ENCODE peak calls at places on chromosome 15, in ten cellular contexts. V is tibial artery, U is PC-3, I is IMR-90, F is thoracic aorta, Z is astrocyte of the spinal cord, H is HL-60, W is GM12865, Q is fibroblast of pulmonary artery, G is breast epithelium. M is an unnamed sample.

GRCh38 chr15:39582286-39582976 is 1.6 kb downstream of the THBS1 start:
- DNase-seq in V (no peak), U (peak; percentile 17), I (peak; percentile 73), F (no peak), Z (peak; percentile 25), H (no peak), W (no peak), Q (peak; percentile 79), G (no peak), M (peak; percentile 56)

GRCh38 chr15:34335176-34335575 is 2.4 kb downstream of the SLC12A6 start:
- DNase-seq in V (no peak), U (peak; percentile 67), I (no peak), F (no peak), Z (no peak), H (no peak), W (peak; percentile 60), Q (peak; percentile 54), G (no peak), M (no peak)

GRCh38 chr15:80456517-80457497 is 52.6 kb downstream of the ARNT2 start:
- DNase-seq in V (no peak), U (no peak), I (peak; percentile 81), F (no peak), Z (no peak), H (no peak), W (peak; percentile 37), Q (peak; percentile 27), G (no peak), M (peak; percentile 66)

GRCh38 chr15:67843571-67844387 is 3.9 kb upstream of the RNU6-1 start:
- DNase-seq in V (peak; percentile 31), U (no peak), I (peak; percentile 56), F (no peak), Z (peak; percentile 29), H (no peak), W (no peak), Q (peak; percentile 89), G (no peak), M (peak; percentile 87)

GRCh38 chr15:33243393-33243792 is 48.9 kb upstream of the FMN1 start:
- DNase-seq in V (no peak), U (peak; percentile 67), I (peak; percentile 12), F (no peak), Z (peak; percentile 42), H (no peak), W (no peak), Q (no peak), G (no peak), M (no peak)

GRCh38 chr15:79570004-79570403 is 137.9 kb downstream of the MINAR1 start:
- DNase-seq in V (no peak), U (no peak), I (no peak), F (no peak), Z (no peak), H (no peak), W (no peak), Q (no peak), G (no peak), M (no peak)

GRCh38 chr15:100206643-100207042 is 135.1 kb downstream of the ADAMTS17 start:
- DNase-seq in V (peak; percentile 12), U (no peak), I (no peak), F (no peak), Z (no peak), H (no peak), W (no peak), Q (no peak), G (no peak), M (no peak)

GRCh38 chr15:48112242-48112641 is 8.5 kb upstream of the SLC24A5 start:
- DNase-seq in V (no peak), U (peak; percentile 51), I (peak; percentile 30), F (no peak), Z (peak; percentile 38), H (no peak), W (peak; percentile 29), Q (peak; percentile 39), G (no peak), M (peak; percentile 16)

GRCh38 chr15:83178387-83178786 is 29.2 kb downstream of the HDGFL3 start:
- DNase-seq in V (no peak), U (no peak), I (no peak), F (no peak), Z (no peak), H (no peak), W (no peak), Q (no peak), G (no peak), M (no peak)

GRCh38 chr15:30956216-30956803 is 35.1 kb downstream of the MTMR10 start:
- DNase-seq in V (no peak), U (no peak), I (peak; percentile 22), F (no peak), Z (no peak), H (no peak), W (no peak), Q (peak; percentile 19), G (no peak), M (peak; percentile 83)

GRCh38 chr15:75016431-75016830 is 7.0 kb upstream of the PPCDC start:
- DNase-seq in V (no peak), U (no peak), I (no peak), F (no peak), Z (no peak), H (no peak), W (no peak), Q (no peak), G (no peak), M (no peak)

GRCh38 chr15:72784233-72784876 is 797 bp upstream of the ADPGK start:
- DNase-seq in V (no peak), U (peak; percentile 70), I (peak; percentile 89), F (no peak), Z (peak; percentile 91), H (no peak), W (peak; percentile 75), Q (peak; percentile 91), G (no peak), M (peak; percentile 85)

GRCh38 chr15:80615783-80616391 is 79.2 kb upstream of the ABHD17C start:
- DNase-seq in V (no peak), U (peak; percentile 7), I (peak; percentile 66), F (no peak), Z (peak; percentile 18), H (no peak), W (no peak), Q (peak; percentile 98), G (peak; percentile 71), M (peak; percentile 93)

GRCh38 chr15:85545185-85545584 is 164.8 kb downstream of the AKAP13 start:
- DNase-seq in V (no peak), U (no peak), I (peak; percentile 33), F (no peak), Z (no peak), H (peak; percentile 85), W (no peak), Q (peak; percentile 88), G (no peak), M (peak; percentile 84)

GRCh38 chr15:85541744-85542143 is 161.3 kb downstream of the AKAP13 start:
- DNase-seq in V (no peak), U (peak; percentile 29), I (peak; percentile 37), F (no peak), Z (no peak), H (no peak), W (peak; percentile 57), Q (no peak), G (no peak), M (no peak)

GRCh38 chr15:85542488-85542887 is 162.1 kb downstream of the AKAP13 start:
- DNase-seq in V (no peak), U (no peak), I (no peak), F (no peak), Z (no peak), H (no peak), W (no peak), Q (no peak), G (no peak), M (no peak)

GRCh38 chr15:85542895-85543331 is 162.5 kb downstream of the AKAP13 start:
- DNase-seq in V (no peak), U (peak; percentile 85), I (peak; percentile 43), F (no peak), Z (no peak), H (no peak), W (peak; percentile 23), Q (no peak), G (no peak), M (no peak)

GRCh38 chr15:85543741-85544155 is 163.3 kb downstream of the AKAP13 start:
- DNase-seq in V (peak; percentile 78), U (no peak), I (no peak), F (no peak), Z (no peak), H (peak; percentile 77), W (no peak), Q (no peak), G (peak; percentile 84), M (no peak)
- H3K4me3 ChIP-seq in V (no peak overlapping the region), U (no peak overlapping the region), I (no peak overlapping the region), F (peak overlapping the region; percentile 10), Z (no peak overlapping the region), H (peak overlapping the region; percentile 44), W (no peak overlapping the region), Q (no peak overlapping the region), G (peak overlapping the region; percentile 15), M (no peak overlapping the region)

DNA sequence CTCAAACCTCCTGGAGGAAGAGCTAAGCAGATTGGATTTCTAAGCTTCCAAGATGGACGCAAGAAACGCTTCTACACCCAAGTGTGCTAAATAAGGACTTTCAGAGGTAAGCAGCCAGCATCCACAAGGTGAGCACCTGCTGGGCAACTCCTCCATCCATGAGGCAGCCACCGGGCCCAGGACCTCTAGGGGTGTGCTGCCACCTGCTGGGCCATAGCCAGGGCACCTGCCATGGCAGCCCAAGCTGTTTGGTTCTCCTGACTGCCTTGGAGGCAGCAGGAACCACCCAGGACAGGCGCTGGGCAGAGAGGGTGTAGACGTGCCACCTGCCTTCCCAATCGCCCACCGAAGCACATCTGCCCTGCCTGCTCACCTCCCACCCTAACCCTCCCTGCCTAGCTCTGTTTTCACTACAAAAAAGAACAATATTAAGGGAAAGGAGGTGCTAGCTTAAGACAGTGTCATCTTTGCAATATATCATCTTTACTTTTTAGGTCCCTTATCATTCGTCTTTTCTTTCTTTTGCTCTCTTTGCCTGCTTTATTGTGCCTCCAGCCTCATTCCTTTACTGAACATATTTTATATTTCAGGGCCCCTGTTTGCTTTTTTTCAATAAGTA is 12.9 kb downstream of the C15orf62 start:
- DNase-seq in V (peak; percentile 65), U (peak; percentile 90), I (no peak), F (no peak), Z (no peak), H (no peak), W (peak; percentile 86), Q (no peak), G (peak; percentile 48), M (peak; percentile 30)
- TF ChIP-seq CTCF in V (peak; percentile 28), U (peak; percentile 93), I (peak; percentile 41), F (peak; percentile 10), Z (peak; percentile 50), H (peak; percentile 79), W (peak; percentile 96), Q (peak; percentile 49), G (no peak), M (peak; percentile 57)

GRCh38 chr15:88619796-88620195 is 1.3 kb upstream of the AEN start:
- DNase-seq in V (no peak), U (no peak), I (no peak), F (no peak), Z (no peak), H (no peak), W (no peak), Q (no peak), G (no peak), M (no peak)
- H3K4me3 ChIP-seq in V (no peak overlapping the region), U (no peak overlapping the region), I (no peak overlapping the region), F (no peak overlapping the region), Z (no peak overlapping the region), H (no peak overlapping the region), W (no peak overlapping the region), Q (no peak overlapping the region), G (no peak overlapping the region), M (no peak overlapping the region)

DNA sequence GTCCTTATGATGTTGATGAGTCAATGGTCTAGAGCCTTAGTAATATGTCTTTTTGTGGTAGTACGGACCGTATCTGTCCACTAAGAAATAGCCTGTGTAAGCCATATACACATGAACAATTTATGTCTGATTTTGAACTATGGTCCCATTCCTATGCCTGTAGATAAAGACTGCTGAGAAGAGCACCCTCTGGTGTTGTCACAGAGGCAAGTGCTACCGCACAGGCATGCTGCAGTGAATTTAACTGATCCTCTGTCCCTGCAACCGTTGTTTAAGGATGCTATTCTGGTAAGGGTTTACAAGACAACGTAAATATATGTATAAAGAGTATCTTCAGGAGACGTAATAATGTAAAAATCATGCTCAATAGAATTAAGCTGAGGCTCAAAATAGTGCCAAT is 170.7 kb downstream of the UBE3A start:
- DNase-seq in V (no peak), U (peak; percentile 14), I (no peak), F (no peak), Z (no peak), H (no peak), W (no peak), Q (no peak), G (no peak), M (no peak)
- TF ChIP-seq CTCF in V (no peak), U (peak; percentile 52), I (no peak), F (no peak), Z (no peak), H (peak; percentile 26), W (no peak), Q (no peak), G (no peak), M (no peak)

M was measured in fibroblast of villous mesenchyme.